ENCODE peak calls at places on chromosome 22, in nine cellular contexts. V is ACHN; U is CD8-positive, alpha-beta memory T cell; T is AG04450; X is fibroblast of lung; W is activated CD4-positive, CD25-positive, alpha-beta regulatory T cell; F is uterus; A is activated CD4-positive, alpha-beta T cell treated with anti-CD3 and anti-CD28 coated beads, Interleukin-2, amount 50 U/mL, for 4 hours; E is KBM-7. S is an unnamed sample.

GRCh38 chr22:49362393-49362792 is 465.3 kb downstream of the BRD1 start:
- DNase-seq in V (no peak), U (no peak), T (no peak), X (no peak), W (no peak), F (no peak), A (no peak), E (no peak), S (no peak)

GRCh38 chr22:38921801-38922200 is 35.6 kb upstream of the APOBEC3A start:
- DNase-seq in V (no peak), U (no peak), T (no peak), X (no peak), W (no peak), F (no peak), A (no peak), E (no peak), S (no peak)

GRCh38 chr22:44526431-44527115 is 28.5 kb upstream of the RTL6 start:
- DNase-seq in V (no peak), U (no peak), T (no peak), X (no peak), W (no peak), F (no peak), A (no peak), E (no peak), S (no peak)

GRCh38 chr22:37784829-37785495 is 22.8 kb upstream of the GCAT start:
- DNase-seq in V (no peak), U (no peak), T (no peak), X (no peak), W (no peak), F (no peak), A (no peak), E (no peak), S (no peak)

GRCh38 chr22:44391026-44391425 is 78.3 kb upstream of the SHISAL1 start:
- DNase-seq in V (no peak), U (peak; percentile 21), T (no peak), X (peak; percentile 19), W (no peak), F (no peak), A (no peak), E (no peak), S (peak; percentile 16)

GRCh38 chr22:38987171-38987895 is 5.2 kb downstream of the APOBEC3B start:
- DNase-seq in V (no peak), U (no peak), T (no peak), X (no peak), W (no peak), F (no peak), A (no peak), E (no peak), S (no peak)

GRCh38 chr22:37516456-37516855 is 2.8 kb downstream of the CARD10 start:
- DNase-seq in V (no peak), U (no peak), T (no peak), X (no peak), W (no peak), F (no peak), A (no peak), E (no peak), S (no peak)

GRCh38 chr22:46484861-46485595 is 52.4 kb downstream of the CELSR1 start:
- DNase-seq in V (peak; percentile 88), U (no peak), T (no peak), X (peak; percentile 87), W (no peak), F (no peak), A (no peak), E (no peak), S (no peak)

GRCh38 chr22:25008666-25009065 is 56.1 kb downstream of the KIAA1671 start:
- DNase-seq in V (peak; percentile 91), U (no peak), T (no peak), X (no peak), W (no peak), F (no peak), A (no peak), E (no peak), S (no peak)